ENCODE peak calls at places on chromosomes 12 and 14, in seven cellular contexts. One of them, this sample, is unnamed.

GRCh38 chr14:62162998-62163589 is 400.9 kb downstream of the SNAPC1 start:
- DNase-seq in EH: peak
- DNase-seq in Calu3: peak
- DNase-seq in HT1080: peak
- DNase-seq in GOT3: no peak
- DNase-seq in cardiac fibroblast: peak
- DNase-seq in body of pancreas: peak
- DNase-seq in this sample: no peak

GRCh38 chr14:100037351-100037750 is 27.9 kb upstream of the EVL start:
- DNase-seq in EH: peak
- DNase-seq in Calu3: no peak
- DNase-seq in HT1080: no peak
- DNase-seq in GOT3: no peak
- DNase-seq in cardiac fibroblast: peak
- DNase-seq in body of pancreas: no peak
- DNase-seq in this sample: no peak

GRCh38 chr14:99119554-99119953 is 152.4 kb downstream of the BCL11B start:
- DNase-seq in EH: no peak
- DNase-seq in Calu3: no peak
- DNase-seq in HT1080: no peak
- DNase-seq in GOT3: no peak
- DNase-seq in cardiac fibroblast: no peak
- DNase-seq in body of pancreas: no peak
- DNase-seq in this sample: no peak

GRCh38 chr14:66476964-66477363 is 9.2 kb upstream of the CCDC196 start:
- DNase-seq in EH: peak
- DNase-seq in Calu3: no peak
- DNase-seq in HT1080: peak
- DNase-seq in GOT3: no peak
- DNase-seq in cardiac fibroblast: no peak
- DNase-seq in body of pancreas: no peak
- DNase-seq in this sample: no peak

GRCh38 chr14:38405851-38406630 is 150.1 kb upstream of the CLEC14A start:
- DNase-seq in EH: peak
- DNase-seq in Calu3: no peak
- DNase-seq in HT1080: no peak
- DNase-seq in GOT3: no peak
- DNase-seq in cardiac fibroblast: peak
- DNase-seq in body of pancreas: no peak
- DNase-seq in this sample: no peak

GRCh38 chr12:14284189-14284722 is 81.2 kb upstream of the ATF7IP start:
- DNase-seq in EH: no peak
- DNase-seq in Calu3: no peak
- DNase-seq in HT1080: no peak
- DNase-seq in GOT3: no peak
- DNase-seq in cardiac fibroblast: peak
- DNase-seq in body of pancreas: peak
- DNase-seq in this sample: no peak

GRCh38 chr14:75535164-75535898 is 13.1 kb downstream of the BATF start:
- DNase-seq in EH: no peak
- DNase-seq in Calu3: no peak
- DNase-seq in HT1080: no peak
- DNase-seq in GOT3: no peak
- DNase-seq in cardiac fibroblast: no peak
- DNase-seq in body of pancreas: no peak
- DNase-seq in this sample: no peak

GRCh38 chr14:60346706-60347105 is 97.7 kb downstream of the PPM1A start:
- DNase-seq in EH: no peak
- DNase-seq in Calu3: no peak
- DNase-seq in HT1080: peak
- DNase-seq in GOT3: no peak
- DNase-seq in cardiac fibroblast: peak
- DNase-seq in body of pancreas: peak
- DNase-seq in this sample: no peak

GRCh38 chr12:13981296-13981962 is at the start of gene GRIN2B:
- DNase-seq in EH: no peak
- DNase-seq in Calu3: no peak
- DNase-seq in HT1080: no peak
- DNase-seq in GOT3: no peak
- DNase-seq in cardiac fibroblast: no peak
- DNase-seq in body of pancreas: no peak
- DNase-seq in this sample: no peak

GRCh38 chr14:68970096-68970612 is 8.9 kb downstream of the ACTN1 start:
- DNase-seq in EH: peak
- DNase-seq in Calu3: no peak
- DNase-seq in HT1080: no peak
- DNase-seq in GOT3: no peak
- DNase-seq in cardiac fibroblast: no peak
- DNase-seq in body of pancreas: no peak
- DNase-seq in this sample: peak

GRCh38 chr14:26794731-26795130 is 196.9 kb upstream of the NOVA1 start:
- DNase-seq in EH: no peak
- DNase-seq in Calu3: no peak
- DNase-seq in HT1080: peak
- DNase-seq in GOT3: no peak
- DNase-seq in cardiac fibroblast: peak
- DNase-seq in body of pancreas: no peak
- DNase-seq in this sample: no peak

GRCh38 chr12:92156704-92157395 is 11.2 kb upstream of the BTG1 start:
- DNase-seq in EH: no peak
- DNase-seq in Calu3: no peak
- DNase-seq in HT1080: no peak
- DNase-seq in GOT3: no peak
- DNase-seq in cardiac fibroblast: no peak
- DNase-seq in body of pancreas: no peak
- DNase-seq in this sample: no peak

This sample was measured in CD4-positive, CD25-positive, alpha-beta regulatory T cell.